ENCODE peak calls at places on chromosome 3, in six cellular contexts. I, Q, O, D, J and L are unnamed samples.
A peak's percentile ranks its signal among the peaks of the same experiment; 100 is the strongest.

GRCh38 chr3:6577584-6577983 is 283.3 kb upstream of the GRM7 start:
- DNase-seq in J (no peak), D (no peak), O (no peak), I (no peak), Q (no peak), L (no peak)

GRCh38 chr3:185332026-185332735 is 30.8 kb upstream of the MAP3K13 start:
- DNase-seq in O (no peak), D (peak; percentile 32), Q (no peak), I (no peak), J (peak; percentile 14), L (no peak)

GRCh38 chr3:32276279-32276841 is 37.9 kb downstream of the CMTM8 start:
- DNase-seq in J (no peak), O (no peak), I (no peak), Q (no peak), D (no peak), L (no peak)

GRCh38 chr3:69740103-69741021 is 1.1 kb downstream of the MITF start:
- DNase-seq in O (peak; percentile 8), Q (no peak), I (no peak), J (no peak), D (no peak), L (no peak)

GRCh38 chr3:161372321-161373260 is 1.3 kb upstream of the SPTSSB start:
- DNase-seq in J (peak; percentile 25), I (peak; percentile 68), D (no peak), Q (no peak), O (peak; percentile 43), L (peak; percentile 18)

GRCh38 chr3:159919873-159920272 is 68.8 kb upstream of the IL12A start:
- DNase-seq in J (no peak), Q (no peak), O (no peak), I (no peak), D (no peak), L (no peak)

GRCh38 chr3:159166899-159167586 is 365.2 kb downstream of the MFSD1 start:
- DNase-seq in J (no peak), D (no peak), Q (no peak), O (no peak), I (no peak), L (no peak)

GRCh38 chr3:186534113-186534669 is 10.0 kb downstream of the CRYGS start:
- DNase-seq in J (no peak), I (no peak), O (no peak), D (no peak), Q (peak; percentile 27), L (no peak)

GRCh38 chr3:47355010-47355409 is 25.8 kb upstream of the PTPN23 start:
- DNase-seq in I (no peak), J (no peak), D (no peak), Q (no peak), O (no peak), L (no peak)

GRCh38 chr3:27105904-27106303 is 263.3 kb downstream of the NEK10 start:
- DNase-seq in D (no peak), I (no peak), Q (no peak), O (peak; percentile 59), J (peak; percentile 21), L (no peak)

GRCh38 chr3:148718982-148719862 is 21.5 kb downstream of the AGTR1 start:
- DNase-seq in J (no peak), O (no peak), D (no peak), I (no peak), Q (no peak), L (peak; percentile 4)

GRCh38 chr3:46943237-46944187 is 33.0 kb downstream of the CCDC12 start:
- DNase-seq in Q (no peak), I (no peak), O (no peak), J (no peak), D (no peak), L (peak; percentile 68)

GRCh38 chr3:174101244-174101643 is 703.7 kb downstream of the NLGN1 start:
- DNase-seq in O (no peak), Q (no peak), D (no peak), J (no peak), I (no peak), L (no peak)

GRCh38 chr3:104885214-104885814 is 481.4 kb upstream of the ALCAM start:
- DNase-seq in I (no peak), D (no peak), Q (no peak), O (no peak), J (no peak), L (no peak)

GRCh38 chr3:105812194-105812586 is 56.6 kb downstream of the CBLB start:
- DNase-seq in J (no peak), Q (no peak), D (peak; percentile 19), I (no peak), O (no peak), L (no peak)

GRCh38 chr3:25438791-25439555 is 10.9 kb downstream of the RARB start:
- DNase-seq in D (no peak), J (no peak), Q (no peak), I (no peak), O (no peak), L (no peak)

GRCh38 chr3:123072152-123072551 is 5.3 kb downstream of the PDIA5 start:
- DNase-seq in J (no peak), O (no peak), D (no peak), Q (no peak), I (no peak), L (no peak)

GRCh38 chr3:187361835-187362234 is 6.3 kb upstream of the RTP4 start:
- DNase-seq in D (no peak), O (no peak), I (no peak), Q (no peak), J (no peak), L (no peak)

GRCh38 chr3:181739628-181740027 is 27.9 kb downstream of the SOX2 start:
- DNase-seq in Q (no peak), J (no peak), I (no peak), D (no peak), O (no peak), L (peak; percentile 77)

GRCh38 chr3:150899141-150899540 is 6.1 kb downstream of the MINDY4B start:
- DNase-seq in J (no peak), I (no peak), D (no peak), O (no peak), Q (no peak), L (no peak)

GRCh38 chr3:40649346-40649745 is 124.6 kb downstream of the ZNF621 start:
- DNase-seq in I (no peak), O (no peak), D (no peak), J (no peak), Q (no peak), L (no peak)

GRCh38 chr3:182258538-182259177 is 534.6 kb upstream of the ATP11B start:
- DNase-seq in I (no peak), O (no peak), D (no peak), J (peak; percentile 14), Q (no peak), L (peak; percentile 31)

GRCh38 chr3:58009026-58009748 is 965 bp downstream of the FLNB start:
- DNase-seq in O (no peak), Q (no peak), I (no peak), J (no peak), D (no peak), L (no peak)

GRCh38 chr3:187281191-187281714 is 10.3 kb downstream of the MASP1 start:
- DNase-seq in D (peak; percentile 89), Q (no peak), O (no peak), I (no peak), J (no peak), L (no peak)

GRCh38 chr3:148026009-148026588 is 616.9 kb downstream of the ZIC1 start:
- DNase-seq in Q (no peak), O (no peak), I (no peak), J (no peak), D (no peak), L (no peak)

GRCh38 chr3:166283856-166284255 is 446.6 kb upstream of the BCHE start:
- DNase-seq in O (no peak), J (no peak), I (no peak), D (peak; percentile 13), Q (no peak), L (no peak)

GRCh38 chr3:5126586-5126985 is 4.5 kb downstream of the ARL8B start:
- DNase-seq in O (no peak), Q (no peak), I (no peak), D (no peak), J (no peak), L (no peak)

GRCh38 chr3:101673953-101674352 is 3.0 kb downstream of the ZBTB11 start:
- DNase-seq in O (no peak), D (no peak), I (no peak), J (no peak), Q (no peak), L (no peak)

GRCh38 chr3:141795719-141796435 is 32.7 kb downstream of the GRK7 start:
- DNase-seq in D (no peak), Q (no peak), J (no peak), O (no peak), I (no peak), L (no peak)

GRCh38 chr3:19688767-19689166 is 245.2 kb downstream of the EFHB start:
- DNase-seq in I (no peak), J (no peak), D (no peak), Q (no peak), O (no peak), L (no peak)

GRCh38 chr3:114213669-114214541 is 23.5 kb downstream of the ZNF80 start:
- DNase-seq in J (peak; percentile 34), D (peak; percentile 58), O (no peak), I (no peak), Q (peak; percentile 59), L (no peak)

GRCh38 chr3:52431459-52432223 is 13.3 kb downstream of the SEMA3G start:
- DNase-seq in I (no peak), J (no peak), Q (no peak), D (no peak), O (no peak), L (no peak)

GRCh38 chr3:47250309-47251060 is 32.1 kb downstream of the KIF9 start:
- DNase-seq in J (peak; percentile 45), D (no peak), I (no peak), O (peak; percentile 45), Q (no peak), L (peak; percentile 41)

GRCh38 chr3:185561374-185561943 is 9.1 kb upstream of the LIPH start:
- DNase-seq in O (no peak), J (no peak), D (no peak), Q (no peak), I (no peak), L (no peak)

GRCh38 chr3:108159865-108160264 is 62.4 kb downstream of the IFT57 start:
- DNase-seq in Q (no peak), I (no peak), D (no peak), J (no peak), O (no peak), L (no peak)